ENCODE peak calls at places on chromosomes 3 and 15, in ten cellular contexts. L, U, E, J, G, F, Z, V, B and S are unnamed samples.
A peak's percentile ranks its signal among the peaks of the same experiment; 100 is the strongest.

GRCh38 chr15:44535509-44536297 is 1.2 kb upstream of the EIF3J start:
- DNase-seq in L (no peak), U (no peak), E (peak; percentile 29), J (no peak), G (no peak), F (no peak), Z (no peak), V (no peak), B (no peak), S (no peak)

GRCh38 chr3:12962292-12962691 is 110.9 kb downstream of the IQSEC1 start:
- DNase-seq in L (no peak), U (no peak), E (no peak), J (no peak), G (no peak), F (no peak), Z (peak; percentile 16), V (no peak), B (no peak), S (no peak)

GRCh38 chr15:68518785-68519430 is 59.9 kb upstream of the CORO2B start:
- DNase-seq in L (no peak), U (no peak), E (no peak), J (no peak), G (no peak), F (no peak), Z (no peak), V (no peak), B (no peak), S (no peak)

GRCh38 chr3:42991369-42992315 is 12.5 kb downstream of the GASK1A start:
- DNase-seq in L (no peak), U (no peak), E (no peak), J (no peak), G (no peak), F (no peak), Z (no peak), V (no peak), B (no peak), S (no peak)

GRCh38 chr15:85865070-85865684 is 70.5 kb upstream of the KLHL25 start:
- DNase-seq in L (no peak), U (no peak), E (no peak), J (peak; percentile 60), G (no peak), F (no peak), Z (peak; percentile 75), V (peak; percentile 29), B (peak; percentile 24), S (no peak)

GRCh38 chr3:111541911-111542483 is at the start of gene CD96:
- DNase-seq in L (no peak), U (no peak), E (peak; percentile 65), J (peak; percentile 38), G (no peak), F (no peak), Z (peak; percentile 41), V (peak; percentile 44), B (no peak), S (no peak)

GRCh38 chr3:156321934-156322333 is 201.6 kb downstream of the KCNAB1 start:
- DNase-seq in L (no peak), U (no peak), E (no peak), J (no peak), G (no peak), F (no peak), Z (no peak), V (no peak), B (no peak), S (no peak)

GRCh38 chr3:57856675-57857074 is 100.6 kb downstream of the SLMAP start:
- DNase-seq in L (no peak), U (no peak), E (no peak), J (peak; percentile 41), G (no peak), F (no peak), Z (no peak), V (no peak), B (no peak), S (no peak)

GRCh38 chr3:155560594-155560993 is 184.3 kb downstream of the PLCH1 start:
- DNase-seq in L (no peak), U (no peak), E (no peak), J (no peak), G (no peak), F (no peak), Z (peak; percentile 56), V (no peak), B (no peak), S (no peak)

GRCh38 chr15:90219421-90220141 is 14.2 kb downstream of the CIB1 start:
- DNase-seq in L (no peak), U (no peak), E (peak; percentile 65), J (peak; percentile 23), G (no peak), F (peak; percentile 69), Z (peak; percentile 39), V (no peak), B (peak; percentile 60), S (no peak)

GRCh38 chr15:63504979-63505841 is 817 bp downstream of the USP3 start:
- DNase-seq in L (no peak), U (peak; percentile 80), E (peak; percentile 56), J (peak; percentile 67), G (peak; percentile 48), F (peak; percentile 83), Z (peak; percentile 73), V (peak; percentile 45), B (peak; percentile 56), S (no peak)

GRCh38 chr15:63503739-63504246 is 600 bp upstream of the USP3 start:
- DNase-seq in L (no peak), U (no peak), E (peak; percentile 83), J (peak; percentile 91), G (peak; percentile 54), F (peak; percentile 82), Z (peak; percentile 89), V (peak; percentile 86), B (no peak), S (no peak)

GRCh38 chr15:63502843-63503738 is 1.3 kb upstream of the USP3 start:
- DNase-seq in L (peak; percentile 76), U (peak; percentile 97), E (peak; percentile 76), J (peak; percentile 98), G (peak; percentile 89), F (peak; percentile 98), Z (peak; percentile 95), V (peak; percentile 95), B (peak; percentile 83), S (peak; percentile 93)

GRCh38 chr15:63505842-63506222 is 1.4 kb downstream of the USP3 start:
- DNase-seq in L (no peak), U (no peak), E (no peak), J (no peak), G (no peak), F (no peak), Z (no peak), V (no peak), B (no peak), S (no peak)

GRCh38 chr15:63504247-63504978 is at the start of gene USP3:
- DNase-seq in L (peak; percentile 48), U (peak; percentile 97), E (peak; percentile 92), J (peak; percentile 97), G (peak; percentile 75), F (peak; percentile 96), Z (peak; percentile 98), V (peak; percentile 92), B (peak; percentile 96), S (peak; percentile 86)
- TF ChIP-seq CTCF in L (peak; percentile 26), U (peak; percentile 54), E (no peak), J (peak; percentile 9), G (no peak), F (peak; percentile 61), Z (no peak), V (peak; percentile 30), B (peak; percentile 63), S (peak; percentile 27)

GRCh38 chr3:69249001-69249400 is 126.6 kb upstream of the LMOD3 start:
- DNase-seq in L (no peak), U (no peak), E (no peak), J (no peak), G (no peak), F (no peak), Z (no peak), V (no peak), B (no peak), S (no peak)
- H3K4me3 ChIP-seq in L (no peak overlapping the region), U (no peak overlapping the region), E (no peak overlapping the region), J (no peak overlapping the region), G (no peak overlapping the region), F (no peak overlapping the region), Z (no peak overlapping the region), V (no peak overlapping the region), B (no peak overlapping the region), S (no peak overlapping the region)

DNA sequence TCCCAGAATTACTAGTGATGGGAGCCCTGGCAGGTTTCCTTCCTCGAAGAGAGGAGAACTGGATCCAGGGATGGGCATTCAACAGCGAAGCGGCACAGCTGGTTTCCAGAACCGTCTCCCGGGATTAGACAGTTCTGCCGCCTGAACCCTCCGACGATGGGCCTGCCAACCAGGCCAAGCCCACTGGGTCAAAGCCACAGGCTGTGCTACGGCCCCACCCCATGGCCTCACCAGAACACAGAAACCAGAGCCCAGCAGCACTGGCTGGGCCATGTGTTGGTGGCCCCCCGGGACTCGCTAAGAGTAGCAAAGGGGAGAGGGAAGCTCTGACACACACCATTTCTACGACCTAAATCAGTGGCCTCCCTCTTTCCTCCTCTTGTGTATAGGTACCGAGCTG is 2.2 kb downstream of the C15orf62 start:
- DNase-seq in L (no peak), U (no peak), E (no peak), J (no peak), G (no peak), F (peak; percentile 44), Z (no peak), V (no peak), B (no peak), S (no peak)
- TF ChIP-seq CTCF in L (no peak), U (no peak), E (no peak), J (no peak), G (no peak), F (no peak), Z (no peak), V (no peak), B (no peak), S (no peak)

GRCh38 chr15:56365075-56365711 is at the start of gene TEX9:
- DNase-seq in L (peak; percentile 30), U (peak; percentile 94), E (peak; percentile 61), J (peak; percentile 88), G (peak; percentile 66), F (peak; percentile 90), Z (peak; percentile 95), V (peak; percentile 84), B (peak; percentile 86), S (peak; percentile 24)

GRCh38 chr15:56367156-56367555 is 1.9 kb downstream of the TEX9 start:
- DNase-seq in L (no peak), U (no peak), E (no peak), J (no peak), G (no peak), F (no peak), Z (no peak), V (no peak), B (no peak), S (no peak)

GRCh38 chr15:56361978-56362377 is 3.2 kb upstream of the TEX9 start:
- DNase-seq in L (no peak), U (no peak), E (no peak), J (no peak), G (no peak), F (no peak), Z (no peak), V (no peak), B (no peak), S (no peak)

GRCh38 chr15:56369234-56369633 is 4.0 kb downstream of the TEX9 start:
- DNase-seq in L (no peak), U (no peak), E (no peak), J (no peak), G (no peak), F (no peak), Z (no peak), V (no peak), B (no peak), S (no peak)

DNA sequence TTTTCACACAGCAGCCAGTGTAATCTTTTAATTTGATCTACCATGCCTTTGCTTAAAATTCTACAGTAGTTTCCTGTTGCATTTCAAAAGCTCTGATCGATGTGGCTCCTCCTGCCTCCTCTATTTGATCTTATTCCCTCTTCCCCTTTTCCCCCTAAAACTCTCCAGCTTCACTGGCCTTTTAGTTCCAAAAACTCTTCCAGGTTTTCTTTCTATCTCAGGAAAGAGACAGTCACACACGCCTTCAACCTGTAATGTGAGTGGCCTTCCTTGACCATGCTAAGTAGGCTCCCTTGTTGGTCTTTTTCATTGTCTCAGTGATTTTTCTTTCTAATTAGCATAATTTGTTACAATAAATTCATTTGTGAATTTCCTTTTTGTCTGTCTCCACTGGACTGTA is 985 bp downstream of the TEX9 start:
- DNase-seq in L (no peak), U (no peak), E (no peak), J (no peak), G (no peak), F (no peak), Z (no peak), V (no peak), B (no peak), S (no peak)
- H3K4me3 ChIP-seq in L (peak overlapping the region; percentile 60), U (peak overlapping the region; percentile 69), E (no peak overlapping the region), J (no peak overlapping the region), G (peak overlapping the region; percentile 98), F (peak overlapping the region; percentile 64), Z (peak overlapping the region; percentile 95), V (peak overlapping the region; percentile 81), B (no peak overlapping the region), S (peak overlapping the region; percentile 81)